ENCODE peak calls at places on chromosome 13, in five cellular contexts. T is activated T-helper 17 cell treated with anti-CD3 and anti-CD28 coated beads, Interleukin-2, amount 50 U/mL, for 72 hours; S is heart left ventricle; N is right lobe of liver; Q is T-cell. B is an unnamed sample.

GRCh38 chr13:20175406-20175794 is 14.5 kb upstream of the GJA3 start:
- ATAC-seq in T (no peak), S (no peak), N (no peak), Q (no peak), B (no peak)

GRCh38 chr13:98055623-98056022 is 87.3 kb upstream of the FARP1 start:
- ATAC-seq in T (no peak), S (no peak), N (no peak), Q (no peak), B (no peak)

GRCh38 chr13:105787518-105788085 is 747.9 kb downstream of the EFNB2 start:
- ATAC-seq in T (no peak), S (no peak), N (peak), Q (no peak), B (no peak)

GRCh38 chr13:21673592-21674270 is 2.9 kb downstream of the FGF9 start:
- ATAC-seq in T (no peak), S (peak), N (peak), Q (peak), B (peak)

GRCh38 chr13:108690726-108691125 is 61.3 kb downstream of the MYO16 start:
- ATAC-seq in T (no peak), S (no peak), N (no peak), Q (no peak), B (no peak)

GRCh38 chr13:33138441-33138840 is 122.2 kb downstream of the KL start:
- ATAC-seq in T (no peak), S (no peak), N (no peak), Q (no peak), B (no peak)

GRCh38 chr13:45627656-45628055 is 12.1 kb upstream of the ERICH6B start:
- ATAC-seq in T (no peak), S (no peak), N (no peak), Q (no peak), B (no peak)

GRCh38 chr13:32126756-32127155 is 95.2 kb downstream of the FRY start:
- ATAC-seq in T (no peak), S (no peak), N (no peak), Q (no peak), B (no peak)

GRCh38 chr13:93224545-93224944 is 2.1 kb upstream of the GPC6 start:
- ATAC-seq in T (no peak), S (no peak), N (peak), Q (no peak), B (no peak)

GRCh38 chr13:77902319-77902963 is 16.2 kb downstream of the EDNRB start:
- ATAC-seq in T (peak), S (no peak), N (no peak), Q (no peak), B (no peak)

GRCh38 chr13:102233566-102234208 is 168.2 kb downstream of the FGF14 start:
- ATAC-seq in T (peak), S (no peak), N (peak), Q (no peak), B (no peak)

GRCh38 chr13:113939129-113939904 is 34.6 kb downstream of the C13orf46 start:
- ATAC-seq in T (no peak), S (no peak), N (peak), Q (no peak), B (no peak)

GRCh38 chr13:45384474-45385174 is 33.5 kb downstream of the SLC25A30 start:
- ATAC-seq in T (no peak), S (no peak), N (no peak), Q (no peak), B (peak)

GRCh38 chr13:50928609-50929274 is 19.2 kb downstream of the RNASEH2B start:
- ATAC-seq in T (no peak), S (peak), N (no peak), Q (no peak), B (no peak)

GRCh38 chr13:46527237-46527636 is 25.7 kb upstream of the LRCH1 start:
- ATAC-seq in T (no peak), S (no peak), N (no peak), Q (no peak), B (peak)

GRCh38 chr13:106036870-106037269 is 498.6 kb downstream of the EFNB2 start:
- ATAC-seq in T (no peak), S (no peak), N (peak), Q (no peak), B (no peak)

GRCh38 chr13:97522243-97522642 is 88.3 kb downstream of the RAP2A start:
- ATAC-seq in T (no peak), S (no peak), N (no peak), Q (no peak), B (no peak)

GRCh38 chr13:46313441-46314257 is 73.4 kb downstream of the RUBCNL start:
- ATAC-seq in T (no peak), S (no peak), N (no peak), Q (peak), B (no peak)

GRCh38 chr13:91468301-91468700 is 69.9 kb downstream of the GPC5 start:
- ATAC-seq in T (no peak), S (no peak), N (no peak), Q (no peak), B (no peak)

GRCh38 chr13:40813662-40814454 is 24.4 kb downstream of the SLC25A15 start:
- ATAC-seq in T (peak), S (no peak), N (peak), Q (no peak), B (peak)

GRCh38 chr13:36163809-36164308 is 32.7 kb upstream of the DCLK1 start:
- ATAC-seq in T (no peak), S (peak), N (no peak), Q (no peak), B (peak)

GRCh38 chr13:109900723-109901122 is 114.3 kb upstream of the IRS2 start:
- ATAC-seq in T (no peak), S (no peak), N (no peak), Q (no peak), B (no peak)

GRCh38 chr13:19089315-19089714 is 92.3 kb downstream of the TUBA3C start:
- ATAC-seq in T (no peak), S (no peak), N (peak), Q (no peak), B (no peak)

GRCh38 chr13:66927562-66927961 is 302.6 kb downstream of the PCDH9 start:
- ATAC-seq in T (no peak), S (no peak), N (no peak), Q (no peak), B (no peak)

GRCh38 chr13:39565036-39565949 is 37.7 kb downstream of the LHFPL6 start:
- ATAC-seq in T (no peak), S (peak), N (no peak), Q (no peak), B (peak)

GRCh38 chr13:35881360-35881759 is 249.8 kb downstream of the DCLK1 start:
- ATAC-seq in T (no peak), S (no peak), N (no peak), Q (no peak), B (no peak)

B was measured in esophagus mucosa.